ENCODE peak calls at places on chromosomes 12 and 14, in six cellular contexts. I, D, W, H, L and U are unnamed samples.

GRCh38 chr14:24095196-24096068 is 1.3 kb downstream of the PCK2 start:
- DNase-seq in I (no peak), D (peak; percentile 92), W (peak; percentile 92), H (peak; percentile 11), L (peak; percentile 94), U (no peak)

GRCh38 chr14:35046751-35047536 is 872 bp downstream of the FAM177A1 start:
- DNase-seq in I (peak; percentile 51), D (peak; percentile 89), W (no peak), H (peak; percentile 74), L (peak; percentile 52), U (no peak)

GRCh38 chr12:79451988-79452387 is 238.8 kb downstream of the PAWR start:
- DNase-seq in I (no peak), D (peak; percentile 94), W (no peak), H (no peak), L (no peak), U (peak; percentile 59)

GRCh38 chr12:131785763-131786330 is 42.3 kb upstream of the MMP17 start:
- DNase-seq in I (no peak), D (no peak), W (no peak), H (no peak), L (no peak), U (no peak)

GRCh38 chr12:51753980-51754675 is 94.4 kb downstream of the FIGNL2 start:
- DNase-seq in I (no peak), D (no peak), W (no peak), H (no peak), L (no peak), U (no peak)

GRCh38 chr12:43893670-43894069 is 57.8 kb downstream of the TMEM117 start:
- DNase-seq in I (no peak), D (no peak), W (no peak), H (no peak), L (no peak), U (no peak)

GRCh38 chr14:96136361-96136760 is 68.3 kb upstream of the BDKRB2 start:
- DNase-seq in I (no peak), D (no peak), W (no peak), H (no peak), L (no peak), U (no peak)

GRCh38 chr12:113894717-113895116 is 71.4 kb downstream of the RBM19 start:
- DNase-seq in I (no peak), D (no peak), W (no peak), H (no peak), L (no peak), U (no peak)

GRCh38 chr12:57603758-57604453 is 718 bp upstream of the DTX3 start:
- DNase-seq in I (no peak), D (no peak), W (no peak), H (peak; percentile 28), L (no peak), U (peak; percentile 43)

GRCh38 chr12:132205271-132206092 is 61.2 kb downstream of the NOC4L start:
- DNase-seq in I (no peak), D (no peak), W (no peak), H (no peak), L (peak; percentile 49), U (no peak)

GRCh38 chr12:46267618-46268348 is 1.1 kb downstream of the SLC38A1 start:
- DNase-seq in I (no peak), D (peak; percentile 88), W (peak; percentile 77), H (no peak), L (peak; percentile 32), U (no peak)

GRCh38 chr14:92456215-92457017 is 57.2 kb upstream of the RIN3 start:
- DNase-seq in I (peak; percentile 53), D (peak; percentile 77), W (peak; percentile 83), H (no peak), L (peak; percentile 77), U (no peak)

GRCh38 chr14:56417173-56417572 is 162.4 kb upstream of the TMEM260 start:
- DNase-seq in I (no peak), D (no peak), W (no peak), H (no peak), L (no peak), U (no peak)

GRCh38 chr14:58738876-58739275 is 101.1 kb downstream of the DACT1 start:
- DNase-seq in I (no peak), D (no peak), W (no peak), H (no peak), L (no peak), U (no peak)

GRCh38 chr12:3135522-3136461 is 58.6 kb downstream of the TSPAN9 start:
- DNase-seq in I (peak; percentile 89), D (peak; percentile 85), W (peak; percentile 85), H (no peak), L (peak; percentile 86), U (no peak)

GRCh38 chr12:90246673-90247072 is 538.0 kb upstream of the ATP2B1 start:
- DNase-seq in I (no peak), D (no peak), W (no peak), H (no peak), L (no peak), U (no peak)